ENCODE peak calls at places on chromosomes 2 and 18, in four cellular contexts. C is aorta, T is pancreas, U is mesendoderm. M is an unnamed sample.

GRCh38 chr2:22536131-22536530 is 848.8 kb upstream of the KLHL29 start:
- DNase-seq in C (no peak), T (no peak), U (no peak), M (no peak)

GRCh38 chr18:79873449-79874110 is 75.8 kb downstream of the KCNG2 start:
- DNase-seq in C (no peak), T (no peak), U (no peak), M (no peak)

GRCh38 chr2:10194021-10194820 is 71.7 kb downstream of the RRM2 start:
- DNase-seq in C (no peak), T (no peak), U (no peak), M (no peak)

GRCh38 chr18:51383116-51383515 is 185.6 kb upstream of the MEX3C start:
- DNase-seq in C (no peak), T (no peak), U (peak), M (no peak)

GRCh38 chr2:118032169-118033013 is 18.5 kb upstream of the CCDC93 start:
- DNase-seq in C (no peak), T (peak), U (peak), M (peak)

GRCh38 chr2:12110074-12110473 is 363.6 kb downstream of the LPIN1 start:
- DNase-seq in C (no peak), T (no peak), U (no peak), M (no peak)

GRCh38 chr18:31819925-31820229 is 59.2 kb upstream of the SLC25A52 start:
- DNase-seq in C (no peak), T (no peak), U (no peak), M (no peak)

GRCh38 chr2:112201706-112202430 is 53.0 kb downstream of the ZC3H8 start:
- DNase-seq in C (no peak), T (no peak), U (no peak), M (no peak)

GRCh38 chr2:70964596-70965386 is 13.6 kb upstream of the ANKRD53 start:
- DNase-seq in C (peak), T (peak), U (peak), M (peak)

GRCh38 chr2:10256525-10257031 is 46.1 kb upstream of the HPCAL1 start:
- DNase-seq in C (peak), T (no peak), U (no peak), M (no peak)

GRCh38 chr18:9321017-9321452 is 13.5 kb upstream of the TWSG1 start:
- DNase-seq in C (no peak), T (no peak), U (peak), M (no peak)

GRCh38 chr2:25340340-25340886 is 1.3 kb downstream of the DNMT3A start:
- DNase-seq in C (peak), T (peak), U (no peak), M (no peak)

GRCh38 chr2:134706587-134707329 is 12.0 kb downstream of the TMEM163 start:
- DNase-seq in C (no peak), T (no peak), U (no peak), M (no peak)

GRCh38 chr2:120576509-120577474 is 158.9 kb upstream of the GLI2 start:
- DNase-seq in C (no peak), T (no peak), U (no peak), M (no peak)

GRCh38 chr2:186995092-186995491 is 146.1 kb upstream of the ZSWIM2 start:
- DNase-seq in C (no peak), T (no peak), U (no peak), M (no peak)

GRCh38 chr2:216773072-216773471 is 77.7 kb upstream of the IGFBP5 start:
- DNase-seq in C (peak), T (peak), U (no peak), M (no peak)

GRCh38 chr18:55838841-55839240 is 250.8 kb upstream of the TCF4 start:
- DNase-seq in C (no peak), T (no peak), U (peak), M (no peak)

GRCh38 chr2:1653137-1653789 is 91.1 kb downstream of the PXDN start:
- DNase-seq in C (peak), T (no peak), U (no peak), M (peak)

GRCh38 chr2:179898873-179899272 is 37.5 kb upstream of the ZNF385B start:
- DNase-seq in C (no peak), T (no peak), U (peak), M (no peak)

GRCh38 chr2:180983468-180984388 is 3.3 kb downstream of the UBE2E3 start:
- DNase-seq in C (no peak), T (no peak), U (peak), M (peak)

GRCh38 chr2:219219781-219220532 is 1.2 kb upstream of the ABCB6 start:
- DNase-seq in C (no peak), T (no peak), U (no peak), M (no peak)

GRCh38 chr2:88350641-88351601 is 101.6 kb downstream of the FOXI3 start:
- DNase-seq in C (peak), T (peak), U (peak), M (no peak)

GRCh38 chr18:33128581-33128980 is 311.9 kb downstream of the CCDC178 start:
- DNase-seq in C (no peak), T (no peak), U (no peak), M (no peak)

GRCh38 chr2:237488901-237489860 is 2.1 kb downstream of the MLPH start:
- DNase-seq in C (peak), T (peak), U (peak), M (no peak)

GRCh38 chr2:55929476-55929875 is 5.9 kb upstream of the EFEMP1 start:
- DNase-seq in C (no peak), T (no peak), U (no peak), M (no peak)

GRCh38 chr18:25561923-25562322 is 210.0 kb upstream of the ZNF521 start:
- DNase-seq in C (no peak), T (no peak), U (peak), M (no peak)

GRCh38 chr2:238709961-238710360 is 137.9 kb upstream of the TWIST2 start:
- DNase-seq in C (no peak), T (no peak), U (no peak), M (no peak)

GRCh38 chr2:120985997-120986651 is 250.5 kb downstream of the GLI2 start:
- DNase-seq in C (peak), T (no peak), U (no peak), M (no peak)

GRCh38 chr2:85705680-85706039 is 11.5 kb downstream of the GNLY start:
- DNase-seq in C (no peak), T (no peak), U (peak), M (no peak)

GRCh38 chr2:56770490-56770889 is 586.7 kb downstream of the CCDC85A start:
- DNase-seq in C (no peak), T (no peak), U (no peak), M (no peak)

GRCh38 chr2:189609423-189609816 is 28.8 kb upstream of the SLC40A1 start:
- DNase-seq in C (no peak), T (no peak), U (no peak), M (no peak)

GRCh38 chr18:77365667-77366066 is 116.0 kb downstream of the GALR1 start:
- DNase-seq in C (no peak), T (no peak), U (no peak), M (no peak)

GRCh38 chr2:137435176-137435575 is 529.1 kb upstream of the HNMT start:
- DNase-seq in C (no peak), T (no peak), U (no peak), M (no peak)

GRCh38 chr2:218406949-218407703 is 7.5 kb downstream of the CTDSP1 start:
- DNase-seq in C (peak), T (peak), U (no peak), M (peak)

GRCh38 chr2:142483653-142484052 is 352.8 kb upstream of the LRP1B start:
- DNase-seq in C (no peak), T (no peak), U (no peak), M (no peak)

GRCh38 chr18:47036298-47036874 is 965 bp upstream of the ELOA2 start:
- DNase-seq in C (no peak), T (no peak), U (peak), M (no peak)

GRCh38 chr2:62661263-62661635 is 44.3 kb upstream of the EHBP1 start:
- DNase-seq in C (no peak), T (no peak), U (no peak), M (no peak)

GRCh38 chr2:28445448-28446258 is 50.2 kb upstream of the PLB1 start:
- DNase-seq in C (no peak), T (no peak), U (peak), M (no peak)

DNA sequence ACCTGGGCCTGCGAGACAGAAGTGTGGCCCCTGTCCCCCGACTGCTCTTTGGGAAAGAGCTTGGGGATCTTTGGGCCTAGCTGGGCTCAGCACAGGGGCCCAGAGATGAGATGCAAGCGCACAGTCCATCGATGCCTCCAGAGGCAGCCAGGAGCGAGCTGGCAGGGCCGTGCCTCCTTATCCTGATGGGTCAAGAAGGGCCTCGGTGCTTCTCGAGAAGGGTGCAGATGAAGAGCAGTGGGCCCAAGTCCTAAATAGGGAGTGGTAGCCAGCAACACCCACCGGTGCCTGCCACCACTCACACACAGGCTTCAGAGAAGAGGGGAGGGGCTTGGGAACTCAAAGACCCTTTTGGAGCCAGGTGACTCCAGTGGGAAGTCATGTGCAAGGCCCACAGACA is 17.7 kb downstream of the KCNK3 start:
- DNase-seq in C (no peak), T (peak), U (no peak), M (no peak)
- H3K27ac ChIP-seq in C (no peak), T (no peak), U (no peak), M (no peak)

GRCh38 chr2:190948671-190949070 is 65.3 kb downstream of the STAT1 start:
- DNase-seq in C (no peak), T (no peak), U (peak), M (no peak)
- H3K27ac ChIP-seq in C (no peak), T (peak), U (no peak), M (no peak)

GRCh38 chr2:49935456-49935855 is 781.1 kb upstream of the FSHR start:
- DNase-seq in C (no peak), T (no peak), U (peak), M (no peak)
- H3K27ac ChIP-seq in C (no peak), T (no peak), U (no peak), M (no peak)

GRCh38 chr2:45554764-45555163 is 56.3 kb downstream of the SRBD1 start:
- DNase-seq in C (no peak), T (no peak), U (no peak), M (no peak)
- H3K27ac ChIP-seq in C (no peak), T (no peak), U (no peak), M (no peak)

DNA sequence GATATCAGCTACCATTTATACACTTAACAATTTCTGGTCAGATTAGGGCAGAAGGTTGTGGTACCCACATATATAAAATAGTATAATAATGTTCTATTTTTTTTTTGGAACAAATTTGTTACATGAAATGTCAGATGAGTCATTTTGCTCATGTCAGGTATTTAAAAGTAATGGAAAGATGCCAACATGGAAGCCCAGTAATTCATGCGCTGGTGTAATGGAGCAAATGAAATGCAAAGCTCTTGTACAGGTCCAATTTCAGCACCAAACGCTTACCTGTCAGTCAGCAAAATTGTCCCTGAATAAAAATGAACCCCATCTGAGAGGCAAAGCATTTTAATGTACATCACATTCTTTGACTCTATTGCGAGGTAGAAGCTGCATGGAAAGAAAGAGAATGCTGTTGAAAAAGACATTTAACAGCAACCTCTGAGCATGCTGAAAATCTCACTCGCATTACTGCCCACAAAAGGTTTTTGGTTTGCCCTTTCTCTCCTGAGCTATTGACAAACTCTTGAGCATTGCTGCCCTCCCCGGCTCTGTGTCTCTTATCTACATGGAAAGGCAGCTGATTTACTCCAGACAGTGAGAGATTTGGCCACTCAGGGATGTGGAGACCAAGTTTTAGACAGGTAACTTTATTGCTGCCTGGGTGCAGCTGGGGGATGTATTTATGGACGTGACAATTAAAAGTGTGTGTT is 217.5 kb downstream of the CAMKMT start:
- DNase-seq in C (no peak), T (no peak), U (no peak), M (no peak)
- H3K27ac ChIP-seq in C (no peak), T (no peak), U (no peak), M (no peak)

GRCh38 chr2:150476213-150476740 is 11.2 kb downstream of the RND3 start:
- DNase-seq in C (no peak), T (no peak), U (no peak), M (no peak)

GRCh38 chr2:150476809-150477302 is 10.6 kb downstream of the RND3 start:
- DNase-seq in C (no peak), T (no peak), U (no peak), M (no peak)

GRCh38 chr2:150475479-150476212 is 11.8 kb downstream of the RND3 start:
- DNase-seq in C (no peak), T (no peak), U (no peak), M (no peak)

GRCh38 chr2:150478206-150478974 is 9.1 kb downstream of the RND3 start:
- DNase-seq in C (no peak), T (no peak), U (peak), M (no peak)

GRCh38 chr2:150477347-150477746 is 10.1 kb downstream of the RND3 start:
- DNase-seq in C (no peak), T (no peak), U (peak), M (no peak)
- H3K27ac ChIP-seq in C (peak), T (peak), U (no peak), M (peak)

GRCh38 chr2:208595386-208596275 is 189.0 kb downstream of the PTH2R start:
- DNase-seq in C (no peak), T (no peak), U (no peak), M (no peak)

GRCh38 chr2:208594642-208595385 is 188.2 kb downstream of the PTH2R start:
- DNase-seq in C (no peak), T (no peak), U (no peak), M (no peak)
- H3K27ac ChIP-seq in C (no peak), T (no peak), U (no peak), M (no peak)

DNA sequence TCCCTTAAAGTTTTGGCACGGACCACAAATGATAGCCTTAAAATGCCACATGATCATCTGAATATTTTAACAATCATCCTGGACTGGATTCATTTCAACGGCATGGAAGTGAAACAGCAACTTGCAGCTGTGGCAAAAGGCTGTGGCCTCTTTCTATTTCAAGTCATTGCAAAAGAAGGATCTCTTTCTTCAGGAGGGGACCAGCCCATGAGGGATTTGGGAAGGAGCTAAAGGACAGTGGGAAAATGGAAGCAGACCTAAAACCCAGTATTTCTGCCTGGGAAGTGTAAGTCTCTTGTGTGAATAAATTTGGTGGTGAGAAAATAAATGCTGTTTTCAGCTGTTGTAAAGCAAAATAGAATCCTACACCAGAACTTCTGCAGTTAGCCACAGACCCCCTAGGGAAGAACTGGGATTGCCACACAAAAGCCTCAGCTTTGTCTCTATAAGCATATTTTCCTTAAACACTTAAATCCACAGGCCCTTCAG is 107.3 kb upstream of the ZFP36L2 start:
- DNase-seq in C (no peak), T (no peak), U (no peak), M (no peak)
- H3K27ac ChIP-seq in C (peak), T (no peak), U (no peak), M (no peak)